ENCODE peak calls at places on chromosomes 7 and 10, in six cellular contexts. C is HCT116, E is K562, M is SK-N-SH, B is HepG2, D is GM12878. F is an unnamed sample.

GRCh38 chr10:103854265-103854686 is 1.1 kb downstream of the SH3PXD2A start:
- DNase-seq in C (no peak), E (no peak), M (no peak), B (peak; percentile 80), D (no peak), F (no peak)

GRCh38 chr10:78781991-78782390 is 286.8 kb upstream of the ZMIZ1 start:
- DNase-seq in C (no peak), E (no peak), M (no peak), B (no peak), D (no peak), F (no peak)

GRCh38 chr10:96233959-96234358 is 37.4 kb downstream of the BLNK start:
- DNase-seq in C (no peak), E (no peak), M (no peak), B (no peak), D (no peak), F (no peak)

GRCh38 chr7:149565096-149565382 is 67.4 kb upstream of the ZNF746 start:
- DNase-seq in C (no peak), E (no peak), M (no peak), B (no peak), D (no peak), F (no peak)

GRCh38 chr7:2019693-2020511 is 212.8 kb downstream of the MAD1L1 start:
- DNase-seq in C (no peak), E (peak; percentile 92), M (peak; percentile 48), B (no peak), D (no peak), F (no peak)

GRCh38 chr10:124356706-124357582 is 61.8 kb downstream of the OAT start:
- DNase-seq in C (no peak), E (no peak), M (no peak), B (no peak), D (no peak), F (no peak)

GRCh38 chr7:138863931-138864330 is 65.9 kb upstream of the ATP6V0A4 start:
- DNase-seq in C (no peak), E (no peak), M (no peak), B (no peak), D (no peak), F (no peak)

GRCh38 chr7:138886501-138886917 is 88.5 kb upstream of the ATP6V0A4 start:
- DNase-seq in C (peak; percentile 56), E (peak; percentile 74), M (peak; percentile 68), B (peak; percentile 62), D (peak; percentile 42), F (no peak)

GRCh38 chr7:121442845-121443244 is 46.7 kb upstream of the FAM3C start:
- DNase-seq in C (peak; percentile 24), E (no peak), M (no peak), B (no peak), D (no peak), F (no peak)

DNA sequence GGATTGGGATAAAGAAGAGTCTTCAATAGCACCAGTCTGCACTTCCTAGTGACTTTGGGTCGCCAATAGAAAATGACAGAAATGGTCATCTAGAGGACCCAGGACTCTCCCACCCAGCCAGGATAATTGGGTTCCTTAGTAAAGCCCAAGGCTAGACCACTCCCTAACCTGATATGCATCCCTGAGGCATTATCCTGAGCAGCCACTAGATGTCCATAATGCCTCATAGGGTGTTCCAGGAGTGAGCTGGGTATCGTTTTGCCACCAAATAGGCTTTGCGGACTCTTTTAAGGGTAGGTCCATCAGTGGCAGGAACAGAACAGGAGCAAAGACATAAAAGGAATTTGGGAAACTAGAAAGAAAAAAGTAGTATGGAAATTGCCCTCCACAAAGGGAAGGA is 4.5 kb upstream of the LRRC4 start:
- DNase-seq in C (no peak), E (peak; percentile 42), M (peak; percentile 74), B (peak; percentile 21), D (no peak), F (no peak)
- TF ChIP-seq REST in C (no peak), E (no peak), M (no peak), B (no peak), D (no peak), F (no peak)

GRCh38 chr10:4285121-4285520 is 500.1 kb upstream of the KLF6 start:
- DNase-seq in C (no peak), E (no peak), M (no peak), B (no peak), D (no peak), F (no peak)
- TF ChIP-seq SIN3A in C (no peak), E (no peak), M (no peak), B (no peak), D (no peak), F (no peak)

GRCh38 chr7:101804642-101805401 is 12.6 kb upstream of the CUX1 start:
- DNase-seq in C (peak; percentile 59), E (peak; percentile 37), M (no peak), B (no peak), D (no peak), F (no peak)
- TF ChIP-seq REST in C (no peak), E (no peak), M (no peak), B (no peak), D (no peak), F (no peak)

GRCh38 chr7:311131-311680 is 21.2 kb downstream of the FOXL3 start:
- DNase-seq in C (no peak), E (no peak), M (peak; percentile 32), B (no peak), D (no peak), F (no peak)
- TF ChIP-seq SIN3A in C (no peak), E (no peak), M (no peak), B (no peak), D (no peak), F (no peak)

GRCh38 chr10:71697938-71698709 is 21.5 kb downstream of the C10orf105 start:
- DNase-seq in C (no peak), E (no peak), M (no peak), B (no peak), D (peak; percentile 38), F (no peak)
- TF ChIP-seq REST in C (no peak), E (no peak), M (no peak), B (no peak), D (no peak), F (no peak)

F was measured in Panc1.